ENCODE peak calls at places on chromosome 14, in five cellular contexts. J is GM13976, C is dorsolateral prefrontal cortex, Y is IMR-90, P is neural progenitor cell. Z is an unnamed sample.

GRCh38 chr14:71089974-71090373 is 182.7 kb downstream of the PCNX1 start:
- DNase-seq in J (no peak), C (no peak), Y (peak; percentile 49), P (no peak), Z (no peak)

GRCh38 chr14:65352964-65353530 is 59.5 kb upstream of the FUT8 start:
- DNase-seq in J (no peak), C (no peak), Y (no peak), P (no peak), Z (peak; percentile 47)

GRCh38 chr14:23130875-23131274 is 11.8 kb upstream of the CEBPE start:
- DNase-seq in J (no peak), C (no peak), Y (no peak), P (no peak), Z (no peak)

GRCh38 chr14:96198430-96199133 is 6.1 kb upstream of the BDKRB2 start:
- DNase-seq in J (no peak), C (no peak), Y (no peak), P (no peak), Z (peak; percentile 16)

GRCh38 chr14:76917158-76917596 is 91.0 kb downstream of the LRRC74A start:
- DNase-seq in J (no peak), C (no peak), Y (peak; percentile 84), P (peak; percentile 86), Z (no peak)

GRCh38 chr14:104249092-104249491 is 110.7 kb downstream of the KIF26A start:
- DNase-seq in J (no peak), C (peak; percentile 35), Y (no peak), P (no peak), Z (no peak)

GRCh38 chr14:84483072-84483410 is 1046.9 kb upstream of the FLRT2 start:
- DNase-seq in J (no peak), C (no peak), Y (no peak), P (peak; percentile 5), Z (no peak)

GRCh38 chr14:77790566-77791224 is 9.2 kb upstream of the ADCK1 start:
- DNase-seq in J (no peak), C (no peak), Y (no peak), P (no peak), Z (no peak)

GRCh38 chr14:44960146-44960545 is 1.6 kb downstream of the KLHL28 start:
- DNase-seq in J (no peak), C (no peak), Y (no peak), P (no peak), Z (no peak)

GRCh38 chr14:68255697-68256178 is 436.2 kb downstream of the RAD51B start:
- DNase-seq in J (no peak), C (no peak), Y (peak; percentile 93), P (no peak), Z (no peak)

GRCh38 chr14:58660407-58660806 is 22.6 kb downstream of the DACT1 start:
- DNase-seq in J (no peak), C (no peak), Y (no peak), P (no peak), Z (no peak)

GRCh38 chr14:54172562-54172961 is 215.9 kb upstream of the BMP4 start:
- DNase-seq in J (no peak), C (no peak), Y (no peak), P (no peak), Z (no peak)

GRCh38 chr14:53355581-53356112 is 202.5 kb upstream of the DDHD1 start:
- DNase-seq in J (no peak), C (peak; percentile 42), Y (peak; percentile 82), P (peak; percentile 89), Z (no peak)

GRCh38 chr14:100857923-100858837 is 32.3 kb downstream of the MEG3 start:
- DNase-seq in J (no peak), C (no peak), Y (no peak), P (no peak), Z (no peak)

GRCh38 chr14:25436906-25437305 is 387.0 kb upstream of the STXBP6 start:
- DNase-seq in J (no peak), C (no peak), Y (no peak), P (no peak), Z (no peak)

GRCh38 chr14:56219666-56220413 is 101.6 kb downstream of the PELI2 start:
- DNase-seq in J (no peak), C (no peak), Y (no peak), P (no peak), Z (no peak)

DNA sequence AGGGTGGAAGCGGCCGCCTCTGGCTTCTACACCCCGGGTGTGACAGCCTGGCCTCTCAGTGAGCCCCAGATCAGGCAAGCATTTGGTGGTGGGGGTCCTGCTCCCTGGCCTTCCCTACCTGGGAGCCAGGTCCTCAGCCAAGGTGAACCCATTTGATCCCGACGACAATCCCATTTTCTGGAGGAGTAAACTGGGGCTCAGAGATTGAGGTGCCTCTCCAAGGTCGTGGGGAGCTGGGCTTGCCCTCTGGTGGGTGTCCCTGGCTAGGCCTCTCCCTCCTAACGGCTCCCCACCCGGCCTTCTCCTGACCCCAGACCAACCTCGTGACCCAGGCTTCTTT is 2.7 kb upstream of the EXOC3L4 start:
- DNase-seq in J (no peak), C (no peak), Y (no peak), P (no peak), Z (no peak)
- TF ChIP-seq CTCF in J (no peak), C (no peak), Y (no peak), P (no peak), Z (peak; percentile 25)

GRCh38 chr14:89013098-89013504 is 188.7 kb downstream of the TTC8 start:
- DNase-seq in J (no peak), C (no peak), Y (peak; percentile 11), P (peak; percentile 25), Z (peak; percentile 50)
- TF ChIP-seq CTCF in J (peak; percentile 11), C (peak; percentile 10), Y (peak; percentile 51), P (peak; percentile 36), Z (no peak)

DNA sequence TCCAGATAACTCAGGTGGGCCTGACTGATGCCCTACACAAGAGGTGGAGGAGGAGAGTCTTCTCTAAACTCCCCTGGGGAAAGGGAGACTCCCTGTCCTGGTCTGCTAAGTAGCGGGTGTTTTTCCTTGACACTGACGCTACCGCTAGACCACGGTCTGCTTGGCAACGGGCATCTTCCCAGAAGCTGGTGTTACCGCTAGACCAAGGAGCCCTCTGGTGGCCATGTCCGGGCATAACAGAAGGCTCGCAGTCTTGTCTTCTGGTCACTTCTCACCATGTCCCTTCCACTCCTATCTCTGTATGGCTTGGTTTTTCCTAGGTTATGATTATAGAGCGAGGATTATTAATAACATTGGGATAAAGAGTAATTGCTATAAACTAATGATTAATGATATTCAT is 965.5 kb downstream of the TMEM121 start:
- DNase-seq in J (no peak), C (no peak), Y (no peak), P (no peak), Z (peak; percentile 60)
- TF ChIP-seq CTCF in J (peak; percentile 10), C (no peak), Y (no peak), P (peak; percentile 31), Z (peak; percentile 58)

GRCh38 chr14:75132374-75133086 is 5.7 kb upstream of the NEK9 start:
- DNase-seq in J (peak; percentile 47), C (no peak), Y (peak; percentile 74), P (peak; percentile 81), Z (peak; percentile 57)
- TF ChIP-seq CTCF in J (peak; percentile 74), C (peak; percentile 89), Y (peak; percentile 81), P (peak; percentile 83), Z (peak; percentile 72)

Z was measured in activated CD8-positive, alpha-beta T cell treated with anti-CD3 and anti-CD28 coated beads for 36 hours.